ENCODE peak calls at places on chromosome 12, in six cellular contexts. O, E, F, Q, C and H are unnamed samples.

GRCh38 chr12:132444957-132445883 is 44.7 kb upstream of the FBRSL1 start:
- DNase-seq in Q (no peak), E (no peak), F (peak; percentile 62), O (no peak), C (no peak), H (no peak)

GRCh38 chr12:38772427-38772826 is 133.0 kb downstream of the CPNE8 start:
- DNase-seq in F (no peak), O (no peak), E (no peak), C (no peak), Q (no peak), H (no peak)

GRCh38 chr12:102962986-102963385 is 5.5 kb downstream of the ASCL1 start:
- DNase-seq in E (no peak), O (no peak), Q (no peak), F (no peak), C (no peak), H (no peak)

GRCh38 chr12:88187571-88187970 is 45.5 kb downstream of the TMTC3 start:
- DNase-seq in O (no peak), C (no peak), E (no peak), F (no peak), Q (no peak), H (no peak)

GRCh38 chr12:40233741-40234367 is 9.1 kb downstream of the LRRK2 start:
- DNase-seq in O (no peak), F (no peak), Q (no peak), C (no peak), E (no peak), H (no peak)

GRCh38 chr12:27112891-27113290 is 30.5 kb upstream of the C12orf71 start:
- DNase-seq in E (no peak), O (no peak), Q (no peak), C (no peak), F (no peak), H (no peak)

GRCh38 chr12:116389326-116389725 is 111.8 kb upstream of the MED13L start:
- DNase-seq in F (no peak), O (no peak), C (no peak), Q (no peak), E (no peak), H (no peak)

GRCh38 chr12:121582583-121583333 is 1.9 kb upstream of the KDM2B start:
- DNase-seq in F (peak; percentile 87), Q (peak; percentile 86), E (no peak), O (peak; percentile 82), C (no peak), H (no peak)

GRCh38 chr12:22533155-22533554 is 11.2 kb downstream of the C2CD5 start:
- DNase-seq in O (no peak), E (no peak), C (no peak), Q (no peak), F (no peak), H (no peak)

GRCh38 chr12:61524851-61525250 is 735.4 kb upstream of the USP15 start:
- DNase-seq in C (no peak), E (no peak), Q (no peak), O (no peak), F (no peak), H (no peak)

GRCh38 chr12:76031414-76032042 is at the start of gene PHLDA1:
- DNase-seq in F (peak; percentile 96), E (peak; percentile 97), C (peak; percentile 98), O (peak; percentile 84), Q (peak; percentile 89), H (peak; percentile 98)
- H2AK5ac ChIP-seq in F (no peak within 1 kb of the TSS), E (peak within 1 kb of the TSS; percentile 97), C (no peak within 1 kb of the TSS), O (no peak within 1 kb of the TSS), Q (peak within 1 kb of the TSS; percentile 3), H (peak within 1 kb of the TSS; percentile 68)

GRCh38 chr12:109726106-109726497 is 12.5 kb downstream of the FAM222A start:
- DNase-seq in E (no peak), C (no peak), F (no peak), Q (no peak), O (no peak), H (no peak)

GRCh38 chr12:109727746-109728726 is 14.4 kb downstream of the FAM222A start:
- DNase-seq in C (peak; percentile 37), E (no peak), Q (no peak), F (peak; percentile 24), O (no peak), H (no peak)

GRCh38 chr12:109726511-109727038 is 12.9 kb downstream of the FAM222A start:
- DNase-seq in F (peak; percentile 25), O (no peak), Q (no peak), E (no peak), C (no peak), H (no peak)

GRCh38 chr12:109725321-109726105 is 11.9 kb downstream of the FAM222A start:
- DNase-seq in C (no peak), E (no peak), F (no peak), Q (no peak), O (no peak), H (no peak)

GRCh38 chr12:109727039-109727723 is 13.6 kb downstream of the FAM222A start:
- DNase-seq in F (peak; percentile 29), E (no peak), Q (no peak), C (no peak), O (no peak), H (no peak)
- H4K91ac ChIP-seq in F (no peak overlapping the region), E (no peak overlapping the region), Q (peak overlapping the region; percentile 60), C (no peak overlapping the region), O (peak overlapping the region; percentile 29), H (no peak overlapping the region)

DNA sequence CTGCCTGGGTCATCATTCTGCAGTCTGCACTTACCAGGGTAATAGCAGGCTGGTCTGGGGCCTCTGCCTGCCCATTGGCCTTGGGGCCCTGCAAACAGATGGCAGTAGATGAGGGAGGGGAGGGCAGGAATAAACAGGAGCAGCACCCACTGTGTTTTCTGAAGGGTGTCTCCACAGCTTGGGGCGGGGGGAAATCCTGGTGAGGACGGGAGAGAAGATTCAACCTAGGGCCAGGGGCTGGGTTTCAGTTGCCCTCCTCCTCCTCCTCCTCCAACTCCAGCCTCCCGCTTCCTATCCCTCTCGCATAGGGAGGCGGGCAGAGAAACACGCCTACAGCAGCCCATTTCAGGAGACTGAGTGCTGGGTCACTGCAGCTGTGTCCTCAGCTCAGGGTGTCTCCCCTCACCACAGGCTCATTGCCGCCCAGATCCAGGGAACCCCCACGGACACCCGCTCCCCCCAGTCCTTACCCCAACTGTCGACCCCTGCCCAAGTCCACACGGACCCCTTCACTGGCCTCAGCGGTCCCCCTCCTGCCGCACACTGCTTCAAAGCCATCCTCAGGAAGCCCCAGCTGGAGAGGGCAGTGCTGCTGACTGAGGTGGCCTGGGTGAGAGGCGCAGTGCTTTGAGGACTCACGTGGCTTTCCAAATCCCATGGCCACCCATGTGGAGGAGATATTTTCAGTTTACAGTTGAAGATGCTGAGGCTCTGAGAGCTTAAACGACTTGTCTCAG is 9.1 kb upstream of the KRT80 start:
- DNase-seq in E (no peak), C (no peak), O (no peak), Q (no peak), F (no peak), H (no peak)
- H3K4me1 ChIP-seq in E (peaks cover 28% of the 10 kb centered on the region), C (peaks cover 47% of the 10 kb centered on the region), O (peaks cover 22% of the 10 kb centered on the region), Q (peaks cover 28% of the 10 kb centered on the region), F (peaks cover 3% of the 10 kb centered on the region), H (peaks cover 50% of the 10 kb centered on the region)

DNA sequence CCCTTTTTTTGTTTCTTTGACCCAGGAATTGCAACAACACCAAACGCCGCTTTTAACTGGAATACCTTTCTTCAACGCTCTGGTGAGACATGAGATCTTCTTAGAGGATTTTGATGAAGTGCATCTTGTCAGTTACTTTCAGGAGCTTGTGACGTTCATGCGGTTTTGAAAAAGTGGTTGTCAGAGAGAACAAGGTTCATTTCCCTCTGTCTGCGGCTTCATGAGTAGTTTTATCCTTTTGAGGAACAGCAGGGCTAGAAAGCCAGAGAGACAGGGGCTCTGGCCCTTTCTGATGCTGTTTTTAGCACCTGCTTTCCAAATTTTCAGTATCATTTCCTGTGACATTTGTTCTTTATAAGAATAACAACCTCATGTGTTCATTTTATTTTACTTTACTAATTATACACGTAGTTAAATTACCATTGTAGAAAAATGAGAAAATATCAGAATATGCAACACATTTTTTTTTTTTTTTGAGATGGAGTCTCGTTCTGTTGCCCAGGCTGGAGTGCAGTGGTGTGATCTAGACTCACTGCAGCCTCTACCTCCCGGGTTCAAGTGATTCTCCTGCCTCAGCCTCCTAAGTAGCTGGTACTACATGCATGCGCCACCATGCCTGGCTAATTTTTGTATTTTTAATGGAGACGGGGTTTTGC is 61.8 kb downstream of the GLT1D1 start:
- DNase-seq in C (no peak), E (no peak), O (no peak), F (no peak), Q (no peak), H (no peak)
- H2AK5ac ChIP-seq in C (no peak overlapping the region), E (no peak overlapping the region), O (no peak overlapping the region), F (no peak overlapping the region), Q (no peak overlapping the region), H (no peak overlapping the region)

DNA sequence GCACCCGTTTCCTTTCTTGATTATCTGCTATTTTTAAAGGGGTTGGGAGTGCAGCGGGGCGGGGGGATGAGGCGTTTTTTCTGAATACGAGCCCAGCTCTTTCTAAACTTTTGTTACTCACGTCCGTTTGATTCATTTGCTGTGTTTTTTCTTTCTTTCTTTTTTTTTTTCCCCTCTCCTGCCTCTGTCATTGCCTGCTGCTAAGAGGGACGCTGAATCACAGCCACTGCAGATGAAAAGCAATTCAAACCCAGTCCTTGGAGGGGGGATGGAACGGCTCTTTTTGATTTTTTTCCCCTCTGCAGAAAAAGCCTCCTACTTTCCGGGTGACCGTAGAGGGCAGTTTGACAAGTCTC is 606 bp upstream of the RASSF8 start:
- DNase-seq in E (peak; percentile 82), F (no peak), C (peak; percentile 42), O (no peak), Q (no peak), H (peak; percentile 86)
- H4K91ac ChIP-seq in E (peak overlapping the region; percentile 73), F (no peak overlapping the region), C (peak overlapping the region; percentile 77), O (peak overlapping the region; percentile 83), Q (no peak overlapping the region), H (peak overlapping the region; percentile 96)

DNA sequence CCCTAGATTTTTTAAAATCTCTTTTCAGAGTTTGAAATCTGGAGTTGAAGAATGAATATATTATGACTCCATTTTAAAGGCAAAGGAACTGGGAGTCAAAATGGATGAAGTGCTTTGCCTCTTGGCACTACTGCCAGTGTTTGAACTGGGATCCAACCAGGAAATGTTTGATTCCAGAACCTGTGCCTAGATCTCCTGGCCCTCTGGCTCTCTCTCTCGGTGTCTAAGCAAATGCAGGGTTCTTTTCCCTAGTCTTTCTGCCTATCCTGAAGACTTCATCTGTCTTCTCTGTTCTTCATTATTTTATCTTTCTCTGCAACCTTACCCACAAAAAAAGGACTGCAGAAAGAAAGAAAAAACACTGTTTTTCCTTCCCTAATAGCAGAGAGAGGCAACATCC is 17.0 kb downstream of the BTG1 start:
- DNase-seq in F (no peak), Q (no peak), C (no peak), E (no peak), O (no peak), H (no peak)
- H3K4me1 ChIP-seq in F (no peaks in the 10 kb centered on the region), Q (no peaks in the 10 kb centered on the region), C (no peaks in the 10 kb centered on the region), E (peaks cover 7% of the 10 kb centered on the region), O (no peaks in the 10 kb centered on the region), H (no peaks in the 10 kb centered on the region)

DNA sequence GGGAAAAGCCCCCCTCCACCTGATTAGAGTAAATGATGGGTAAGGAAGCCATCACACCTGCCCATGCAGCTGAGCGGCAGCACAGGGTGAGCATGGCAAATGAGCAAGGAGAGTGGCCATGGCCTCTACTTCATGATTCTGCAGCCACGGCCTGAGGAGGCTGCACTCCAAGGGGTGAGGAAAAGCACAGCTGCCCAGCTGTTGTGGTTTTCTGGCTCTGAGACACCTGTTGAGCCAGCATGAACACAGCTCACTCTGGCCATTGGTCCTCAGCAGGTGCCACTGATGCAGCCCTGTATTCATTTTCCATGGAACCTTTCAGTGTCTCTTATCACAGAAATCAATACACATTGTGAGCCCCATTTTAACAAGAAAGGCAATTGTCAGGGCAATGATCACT is 707.2 kb downstream of the AACS start:
- DNase-seq in E (no peak), O (no peak), Q (no peak), F (no peak), C (no peak), H (no peak)
- H2AK5ac ChIP-seq in E (no peak overlapping the region), O (no peak overlapping the region), Q (no peak overlapping the region), F (no peak overlapping the region), C (no peak overlapping the region), H (no peak overlapping the region)

GRCh38 chr12:85740190-85740589 is 96.0 kb downstream of the RASSF9 start:
- DNase-seq in Q (no peak), O (no peak), F (no peak), E (no peak), C (no peak), H (no peak)
- H4K91ac ChIP-seq in Q (no peak overlapping the region), O (no peak overlapping the region), F (no peak overlapping the region), E (no peak overlapping the region), C (no peak overlapping the region), H (no peak overlapping the region)